ENCODE peak calls at places on chromosomes 2 and 18, in eight cellular contexts. X is tibial nerve, C is bronchial epithelial cell, P is retinal pigment epithelial cell, E is sigmoid colon, H is GM06990, U is adrenal gland, O is choroid plexus epithelial cell. B is an unnamed sample.

GRCh38 chr2:62184499-62185045 is 11.3 kb upstream of the B3GNT2 start:
- DNase-seq in X (no peak), C (no peak), P (no peak), E (no peak), H (no peak), U (no peak), O (no peak), B (no peak)

GRCh38 chr2:155830817-155831579 is 501.5 kb downstream of the NR4A2 start:
- DNase-seq in X (no peak), C (peak), P (no peak), E (no peak), H (no peak), U (no peak), O (no peak), B (no peak)

GRCh38 chr2:217331577-217332139 is 471.8 kb upstream of the TNP1 start:
- DNase-seq in X (no peak), C (peak), P (peak), E (no peak), H (no peak), U (no peak), O (peak), B (peak)

GRCh38 chr2:120522151-120522751 is 176.3 kb downstream of the INHBB start:
- DNase-seq in X (no peak), C (no peak), P (peak), E (no peak), H (no peak), U (no peak), O (peak), B (no peak)

GRCh38 chr2:216298719-216299118 is 73.6 kb downstream of the MARCHF4 start:
- DNase-seq in X (no peak), C (peak), P (no peak), E (no peak), H (no peak), U (no peak), O (peak), B (no peak)

GRCh38 chr2:133817680-133818566 is 249.7 kb upstream of the NCKAP5 start:
- DNase-seq in X (no peak), C (peak), P (peak), E (no peak), H (no peak), U (no peak), O (peak), B (no peak)

GRCh38 chr2:216181351-216181750 is 72.2 kb downstream of the XRCC5 start:
- DNase-seq in X (no peak), C (no peak), P (no peak), E (no peak), H (no peak), U (no peak), O (no peak), B (no peak)

GRCh38 chr2:58974426-58974825 is 733.3 kb upstream of the FANCL start:
- DNase-seq in X (no peak), C (no peak), P (no peak), E (no peak), H (no peak), U (no peak), O (no peak), B (no peak)

GRCh38 chr2:67616749-67617148 is 219.6 kb downstream of the ETAA1 start:
- DNase-seq in X (no peak), C (no peak), P (no peak), E (peak), H (peak), U (peak), O (peak), B (no peak)

GRCh38 chr2:227472265-227473018 is 486 bp downstream of the AGFG1 start:
- DNase-seq in X (no peak), C (no peak), P (no peak), E (peak), H (peak), U (no peak), O (peak), B (peak)

GRCh38 chr18:57087985-57088384 is 58.9 kb upstream of the BOD1L2 start:
- DNase-seq in X (no peak), C (peak), P (no peak), E (no peak), H (no peak), U (no peak), O (no peak), B (peak)

GRCh38 chr18:22170421-22171262 is 1.3 kb downstream of the GATA6 start:
- DNase-seq in X (peak), C (no peak), P (no peak), E (peak), H (peak), U (peak), O (peak), B (peak)

GRCh38 chr2:114426111-114426510 is 16.3 kb upstream of the DPP10 start:
- DNase-seq in X (no peak), C (no peak), P (no peak), E (no peak), H (no peak), U (no peak), O (no peak), B (no peak)

GRCh38 chr2:186032930-186033329 is 294.3 kb downstream of the FSIP2 start:
- DNase-seq in X (no peak), C (no peak), P (no peak), E (no peak), H (no peak), U (no peak), O (no peak), B (no peak)

GRCh38 chr2:205730191-205730590 is 47.9 kb downstream of the NRP2 start:
- DNase-seq in X (no peak), C (no peak), P (no peak), E (no peak), H (no peak), U (no peak), O (no peak), B (no peak)

GRCh38 chr2:188511346-188511745 is 219.7 kb downstream of the GULP1 start:
- DNase-seq in X (no peak), C (no peak), P (no peak), E (no peak), H (no peak), U (no peak), O (no peak), B (no peak)

GRCh38 chr18:79448621-79449020 is 52.9 kb downstream of the NFATC1 start:
- DNase-seq in X (no peak), C (no peak), P (no peak), E (no peak), H (no peak), U (no peak), O (no peak), B (no peak)
- H3K4me3 ChIP-seq in X (no peak), C (no peak), P (no peak), E (no peak), H (no peak), U (no peak), O (no peak), B (no peak)

DNA sequence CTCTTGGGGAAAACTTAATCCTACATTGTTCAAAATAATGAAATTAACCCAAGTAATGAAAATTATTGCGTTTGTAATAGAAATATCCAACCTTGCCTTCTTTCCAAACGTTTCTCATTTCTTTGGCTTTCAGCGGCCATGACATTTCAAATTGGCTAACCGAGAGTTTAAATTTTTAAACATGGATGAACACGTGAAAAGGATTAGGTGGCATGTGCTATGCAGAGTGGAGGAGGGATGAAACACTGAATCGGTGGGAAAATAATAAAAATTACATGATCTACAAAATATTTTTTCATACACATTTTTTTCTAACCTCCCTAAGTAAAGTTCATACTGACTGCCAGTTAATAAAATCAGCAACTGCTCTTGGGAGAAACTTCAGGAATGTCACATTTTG is 728.4 kb upstream of the PKDCC start:
- DNase-seq in X (no peak), C (no peak), P (no peak), E (no peak), H (no peak), U (no peak), O (no peak), B (no peak)
- TF ChIP-seq CTCF in X (no peak), C (no peak), P (no peak), E (no peak), H (no peak), U (no peak), O (no peak), B (no peak)

DNA sequence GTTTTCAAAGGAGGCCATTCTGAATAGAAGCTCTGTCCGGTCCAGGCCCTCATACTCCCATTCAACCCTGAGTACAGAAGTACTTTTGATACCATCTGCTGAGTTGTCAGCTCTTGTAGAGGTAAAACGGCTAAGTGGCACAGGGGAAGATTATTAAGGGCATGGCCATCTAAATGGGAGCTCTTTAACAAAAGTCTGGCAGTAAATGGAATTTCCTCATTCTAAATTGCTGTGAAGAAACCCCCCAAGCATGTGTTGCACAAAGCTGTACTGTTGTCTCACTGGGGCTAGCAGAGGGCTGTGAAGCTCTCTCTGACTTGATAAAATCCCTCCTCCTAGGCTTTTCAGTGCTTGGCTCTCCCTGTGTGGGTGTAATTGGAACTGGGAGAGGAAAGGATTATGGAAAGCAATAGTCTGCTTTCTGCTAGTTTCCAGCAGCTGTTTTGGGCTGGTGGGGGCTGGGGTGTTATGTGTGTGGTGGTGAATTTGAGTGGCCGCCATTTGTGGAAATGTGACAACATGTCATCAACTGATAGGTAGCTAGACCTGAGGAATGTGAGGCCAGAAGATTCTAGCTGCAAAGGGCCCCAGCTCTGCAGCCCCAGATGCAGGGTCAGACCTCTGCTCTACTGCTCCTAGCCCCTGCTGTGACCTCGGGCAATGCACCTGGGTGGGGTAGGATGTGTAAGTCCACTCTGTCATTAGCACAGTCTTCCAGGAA is 65.1 kb downstream of the MAP4K4 start:
- DNase-seq in X (no peak), C (no peak), P (no peak), E (no peak), H (no peak), U (no peak), O (no peak), B (peak)
- H3K4me3 ChIP-seq in X (no peak), C (no peak), P (no peak), E (no peak), H (no peak), U (no peak), O (no peak), B (no peak)

DNA sequence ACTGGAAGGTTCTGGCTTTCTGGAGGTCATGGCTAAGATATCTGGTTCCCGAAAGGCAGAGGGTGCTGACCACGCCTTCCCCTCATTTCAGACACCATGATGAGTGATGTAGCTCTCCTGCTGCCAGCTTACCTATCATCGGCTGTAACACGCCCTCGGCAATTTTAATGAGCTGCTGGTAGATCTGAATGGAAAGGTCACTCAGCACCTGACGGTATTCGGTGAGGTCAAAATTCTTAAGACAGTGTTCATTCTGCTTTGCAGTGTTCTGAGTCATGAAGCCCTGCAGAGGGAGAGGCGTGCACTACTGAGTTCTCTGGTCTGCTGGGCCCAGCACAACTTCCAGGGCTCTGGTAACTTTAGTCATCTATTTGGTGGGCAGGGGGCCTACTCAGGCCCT is 25.7 kb upstream of the ACAA2 start:
- DNase-seq in X (no peak), C (peak), P (peak), E (no peak), H (no peak), U (no peak), O (peak), B (no peak)
- TF ChIP-seq CTCF in X (no peak), C (no peak), P (peak), E (no peak), H (no peak), U (no peak), O (peak), B (no peak)

GRCh38 chr2:43190305-43191052 is 35.9 kb downstream of the ZFP36L2 start:
- DNase-seq in X (no peak), C (no peak), P (no peak), E (no peak), H (no peak), U (no peak), O (no peak), B (no peak)
- H3K4me3 ChIP-seq in X (no peak), C (no peak), P (no peak), E (no peak), H (no peak), U (no peak), O (no peak), B (no peak)

GRCh38 chr2:152826880-152827279 is 108.5 kb downstream of the ARL6IP6 start:
- DNase-seq in X (no peak), C (peak), P (no peak), E (no peak), H (no peak), U (peak), O (no peak), B (no peak)
- TF ChIP-seq CTCF in X (no peak), C (no peak), P (no peak), E (no peak), H (no peak), U (no peak), O (no peak), B (no peak)

DNA sequence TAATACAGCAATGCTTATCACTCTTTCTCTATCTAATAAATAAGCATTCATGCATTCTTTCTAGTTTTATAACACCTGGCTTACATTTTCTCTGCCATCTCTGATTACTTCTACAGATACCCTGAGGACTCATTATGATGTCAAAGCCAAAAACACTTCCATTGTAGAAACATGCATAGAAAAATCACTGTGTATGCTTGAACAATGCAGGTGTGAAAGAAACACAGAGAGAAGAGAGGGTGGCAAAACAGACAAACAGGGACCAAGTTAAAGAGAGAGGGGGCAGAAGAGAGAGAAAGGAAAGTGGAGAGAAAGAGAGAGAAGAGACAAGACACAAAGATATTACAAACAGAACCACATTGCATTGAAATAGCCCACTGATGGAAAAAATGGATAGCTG is 4.4 kb downstream of the MYT1L start:
- DNase-seq in X (no peak), C (no peak), P (no peak), E (no peak), H (no peak), U (no peak), O (no peak), B (no peak)
- H3K4me3 ChIP-seq in X (no peak), C (no peak), P (no peak), E (no peak), H (no peak), U (no peak), O (no peak), B (no peak)